ENCODE peak calls at places on chromosomes 16 and 17, in four cellular contexts. One of them, this sample, is unnamed.

GRCh38 chr17:67221062-67221998 is 23.7 kb downstream of the HELZ start:
- DNase-seq in GM12878: no peak
- DNase-seq in PC-3: peak; percentile 54
- DNase-seq in mammary epithelial cell: peak; percentile 44
- DNase-seq in this sample: no peak

GRCh38 chr16:53817117-53817516 is 113.2 kb downstream of the FTO start:
- DNase-seq in GM12878: no peak
- DNase-seq in PC-3: peak; percentile 72
- DNase-seq in mammary epithelial cell: peak; percentile 87
- DNase-seq in this sample: no peak

GRCh38 chr16:86497551-86498021 is 12.7 kb upstream of the FOXF1 start:
- DNase-seq in GM12878: no peak
- DNase-seq in PC-3: no peak
- DNase-seq in mammary epithelial cell: no peak
- DNase-seq in this sample: no peak

GRCh38 chr17:34716291-34716690 is 136.9 kb downstream of the TMEM132E start:
- DNase-seq in GM12878: no peak
- DNase-seq in PC-3: no peak
- DNase-seq in mammary epithelial cell: no peak
- DNase-seq in this sample: no peak

GRCh38 chr17:61399131-61400057 is at the start of gene TBX2:
- DNase-seq in GM12878: no peak
- DNase-seq in PC-3: peak; percentile 85
- DNase-seq in mammary epithelial cell: peak; percentile 63
- DNase-seq in this sample: peak; percentile 72

GRCh38 chr16:80804451-80805383 is at the start of gene CDYL2:
- DNase-seq in GM12878: no peak
- DNase-seq in PC-3: peak; percentile 57
- DNase-seq in mammary epithelial cell: no peak
- DNase-seq in this sample: peak; percentile 48

GRCh38 chr17:30244853-30245385 is 9.4 kb upstream of the SLC6A4 start:
- DNase-seq in GM12878: no peak
- DNase-seq in PC-3: peak; percentile 50
- DNase-seq in mammary epithelial cell: peak; percentile 68
- DNase-seq in this sample: no peak

GRCh38 chr17:83176956-83177583 is 97.7 kb downstream of the METRNL start:
- DNase-seq in GM12878: no peak
- DNase-seq in PC-3: no peak
- DNase-seq in mammary epithelial cell: no peak
- DNase-seq in this sample: no peak

GRCh38 chr17:15298176-15298575 is 33.0 kb upstream of the PMP22 start:
- DNase-seq in GM12878: no peak
- DNase-seq in PC-3: peak; percentile 67
- DNase-seq in mammary epithelial cell: peak; percentile 12
- DNase-seq in this sample: no peak

GRCh38 chr16:26161461-26162180 is 469.9 kb downstream of the HS3ST4 start:
- DNase-seq in GM12878: no peak
- DNase-seq in PC-3: no peak
- DNase-seq in mammary epithelial cell: no peak
- DNase-seq in this sample: no peak

GRCh38 chr16:77213542-77214108 is 14.4 kb downstream of the SYCE1L start:
- DNase-seq in GM12878: no peak
- DNase-seq in PC-3: peak; percentile 96
- DNase-seq in mammary epithelial cell: peak; percentile 96
- DNase-seq in this sample: no peak

GRCh38 chr16:53065436-53066165 is 10.8 kb downstream of the CHD9 start:
- DNase-seq in GM12878: no peak
- DNase-seq in PC-3: no peak
- DNase-seq in mammary epithelial cell: no peak
- DNase-seq in this sample: no peak

GRCh38 chr16:825298-826061 is 24.9 kb upstream of the GNG13 start:
- DNase-seq in GM12878: no peak
- DNase-seq in PC-3: no peak
- DNase-seq in mammary epithelial cell: no peak
- DNase-seq in this sample: no peak

GRCh38 chr17:81517339-81518112 is 4.9 kb upstream of the ACTG1 start:
- DNase-seq in GM12878: peak; percentile 82
- DNase-seq in PC-3: no peak
- DNase-seq in mammary epithelial cell: no peak
- DNase-seq in this sample: peak; percentile 5

GRCh38 chr17:75826561-75827290 is 17.5 kb downstream of the UNC13D start:
- DNase-seq in GM12878: no peak
- DNase-seq in PC-3: no peak
- DNase-seq in mammary epithelial cell: no peak
- DNase-seq in this sample: no peak

GRCh38 chr17:75829747-75830146 is 14.5 kb downstream of the UNC13D start:
- DNase-seq in GM12878: no peak
- DNase-seq in PC-3: no peak
- DNase-seq in mammary epithelial cell: no peak
- DNase-seq in this sample: no peak

GRCh38 chr17:75828741-75829140 is 15.5 kb downstream of the UNC13D start:
- DNase-seq in GM12878: no peak
- DNase-seq in PC-3: no peak
- DNase-seq in mammary epithelial cell: no peak
- DNase-seq in this sample: no peak

GRCh38 chr17:75827291-75828050 is 16.7 kb downstream of the UNC13D start:
- DNase-seq in GM12878: no peak
- DNase-seq in PC-3: peak; percentile 48
- DNase-seq in mammary epithelial cell: no peak
- DNase-seq in this sample: peak; percentile 44

DNA sequence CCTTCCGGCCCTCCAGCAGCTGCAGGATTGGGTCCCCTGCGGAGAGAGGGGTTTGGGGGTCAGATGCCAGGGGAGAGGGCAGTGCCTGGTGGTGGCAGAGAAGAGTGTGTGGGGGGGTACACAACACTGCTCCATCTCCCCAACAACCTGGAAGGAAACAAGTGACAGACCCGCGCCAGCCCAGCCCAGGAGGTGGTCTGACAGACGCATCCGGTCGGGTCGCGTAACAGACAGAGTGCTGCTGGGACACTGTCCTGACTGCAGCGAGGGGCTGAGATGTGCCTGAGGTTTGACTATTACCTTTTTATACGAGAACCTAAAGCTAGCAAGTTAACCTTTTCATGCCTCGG is 16.2 kb downstream of the UNC13D start:
- DNase-seq in GM12878: no peak
- DNase-seq in PC-3: no peak
- DNase-seq in mammary epithelial cell: no peak
- DNase-seq in this sample: no peak
- H3K9ac ChIP-seq in GM12878: no peak overlapping the region
- H3K9ac ChIP-seq in PC-3: no peak overlapping the region
- H3K9ac ChIP-seq in mammary epithelial cell: no peak overlapping the region
- H3K9ac ChIP-seq in this sample: peak overlapping the region; percentile 13

DNA sequence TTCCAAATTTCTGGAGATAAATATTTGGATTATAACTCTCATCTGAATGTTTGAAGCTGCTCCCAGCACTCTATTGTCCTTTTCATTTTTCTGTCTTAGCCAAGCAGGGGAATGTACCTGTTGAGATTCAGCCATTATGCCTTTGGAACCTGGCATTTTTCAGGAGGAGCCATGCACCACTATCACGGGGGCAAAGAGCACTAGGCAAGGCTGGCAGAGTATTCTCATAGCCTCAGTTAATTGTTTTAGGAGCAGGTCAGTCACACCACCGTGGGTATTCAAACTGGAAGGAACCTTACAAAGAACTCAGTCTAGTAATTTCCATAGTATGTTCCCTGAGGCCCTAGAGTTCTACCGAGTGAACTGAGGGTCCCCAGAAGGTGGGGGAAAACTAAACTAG is 348.9 kb downstream of the TMEM114 start:
- DNase-seq in GM12878: no peak
- DNase-seq in PC-3: no peak
- DNase-seq in mammary epithelial cell: no peak
- DNase-seq in this sample: no peak
- TF ChIP-seq CTCF in GM12878: no peak
- TF ChIP-seq CTCF in PC-3: no peak
- TF ChIP-seq CTCF in mammary epithelial cell: no peak
- TF ChIP-seq CTCF in this sample: no peak

GRCh38 chr17:48583708-48584582 is 5.8 kb upstream of the HOXB4 start:
- DNase-seq in GM12878: no peak
- DNase-seq in PC-3: no peak
- DNase-seq in mammary epithelial cell: no peak
- DNase-seq in this sample: no peak

GRCh38 chr17:48587276-48588073 is 2.6 kb downstream of the HOXB3 start:
- DNase-seq in GM12878: no peak
- DNase-seq in PC-3: no peak
- DNase-seq in mammary epithelial cell: no peak
- DNase-seq in this sample: no peak

GRCh38 chr17:48588519-48588918 is 1.5 kb downstream of the HOXB3 start:
- DNase-seq in GM12878: no peak
- DNase-seq in PC-3: no peak
- DNase-seq in mammary epithelial cell: no peak
- DNase-seq in this sample: no peak

GRCh38 chr17:48588074-48588415 is 2.0 kb downstream of the HOXB3 start:
- DNase-seq in GM12878: no peak
- DNase-seq in PC-3: no peak
- DNase-seq in mammary epithelial cell: no peak
- DNase-seq in this sample: no peak

DNA sequence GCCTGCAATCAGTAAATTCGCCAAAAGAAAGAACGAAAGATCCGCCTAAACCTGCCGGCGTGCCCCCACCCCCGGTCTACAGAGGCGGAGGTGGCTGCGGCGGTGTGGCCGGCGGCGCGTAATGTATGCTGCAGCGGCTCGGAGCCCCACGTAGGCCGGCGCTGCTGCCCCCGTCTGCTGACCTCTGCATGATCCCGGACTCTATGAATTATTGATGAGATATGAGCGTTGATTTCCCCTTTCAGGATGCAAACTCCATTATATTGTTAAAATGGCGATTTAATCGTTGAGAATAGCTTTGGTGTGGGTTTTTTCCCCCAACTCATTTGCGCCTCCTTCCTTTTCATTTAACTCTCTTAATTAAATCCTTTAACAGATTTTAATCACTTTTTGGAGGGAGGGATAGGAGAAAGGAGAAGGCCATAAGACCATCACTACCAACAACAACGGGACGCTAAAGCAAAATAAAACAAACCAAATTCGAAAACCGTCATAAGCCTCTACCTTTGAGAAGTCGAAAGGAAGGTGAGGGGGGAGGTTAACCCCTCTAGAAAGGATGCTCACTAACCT is 3.6 kb downstream of the HOXB3 start:
- DNase-seq in GM12878: no peak
- DNase-seq in PC-3: no peak
- DNase-seq in mammary epithelial cell: no peak
- DNase-seq in this sample: peak; percentile 14
- TF ChIP-seq EZH2 in GM12878: no peak
- TF ChIP-seq EZH2 in PC-3: no peak
- TF ChIP-seq EZH2 in mammary epithelial cell: no peak
- TF ChIP-seq EZH2 in this sample: no peak

DNA sequence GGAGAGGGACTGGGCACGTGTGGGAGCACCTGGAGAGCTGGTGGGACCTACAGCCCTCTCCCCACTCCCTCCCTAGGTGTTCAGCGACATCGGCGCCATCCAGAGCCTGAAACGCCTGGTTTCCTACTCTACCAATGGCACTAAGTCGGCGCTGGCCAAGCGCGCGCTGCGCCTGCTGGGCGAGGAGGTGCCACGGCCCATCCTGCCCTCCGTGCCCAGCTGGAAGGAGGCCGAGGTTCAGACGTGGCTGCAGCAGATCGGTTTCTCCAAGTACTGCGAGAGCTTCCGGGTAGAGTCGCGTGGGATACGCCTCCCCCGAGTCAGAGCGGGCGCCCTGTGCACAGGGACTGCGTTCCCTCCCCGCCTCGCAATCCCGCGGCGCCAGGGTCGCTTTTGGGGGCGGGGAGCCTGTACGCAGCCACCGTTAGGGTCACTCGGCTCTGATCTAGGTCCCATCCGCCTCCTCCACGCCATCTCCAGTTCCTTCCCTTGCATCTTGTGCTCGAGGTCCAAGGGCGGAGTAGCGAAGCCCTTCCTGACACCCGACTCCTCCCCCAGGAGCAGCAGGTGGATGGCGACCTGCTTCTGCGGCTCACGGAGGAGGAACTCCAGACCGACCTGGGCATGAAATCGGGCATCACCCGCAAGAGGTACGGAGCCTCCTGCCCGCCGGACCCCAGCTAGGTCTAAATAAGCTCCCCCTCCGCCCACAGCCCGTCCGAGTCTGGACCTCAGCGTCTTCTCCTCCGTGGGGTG is 13.0 kb downstream of the SARM1 start:
- DNase-seq in GM12878: no peak
- DNase-seq in PC-3: peak; percentile 66
- DNase-seq in mammary epithelial cell: no peak
- DNase-seq in this sample: peak; percentile 35
- H3K9ac ChIP-seq in GM12878: peak overlapping the region; percentile 58
- H3K9ac ChIP-seq in PC-3: peak overlapping the region; percentile 61
- H3K9ac ChIP-seq in mammary epithelial cell: no peak overlapping the region
- H3K9ac ChIP-seq in this sample: peak overlapping the region; percentile 47

DNA sequence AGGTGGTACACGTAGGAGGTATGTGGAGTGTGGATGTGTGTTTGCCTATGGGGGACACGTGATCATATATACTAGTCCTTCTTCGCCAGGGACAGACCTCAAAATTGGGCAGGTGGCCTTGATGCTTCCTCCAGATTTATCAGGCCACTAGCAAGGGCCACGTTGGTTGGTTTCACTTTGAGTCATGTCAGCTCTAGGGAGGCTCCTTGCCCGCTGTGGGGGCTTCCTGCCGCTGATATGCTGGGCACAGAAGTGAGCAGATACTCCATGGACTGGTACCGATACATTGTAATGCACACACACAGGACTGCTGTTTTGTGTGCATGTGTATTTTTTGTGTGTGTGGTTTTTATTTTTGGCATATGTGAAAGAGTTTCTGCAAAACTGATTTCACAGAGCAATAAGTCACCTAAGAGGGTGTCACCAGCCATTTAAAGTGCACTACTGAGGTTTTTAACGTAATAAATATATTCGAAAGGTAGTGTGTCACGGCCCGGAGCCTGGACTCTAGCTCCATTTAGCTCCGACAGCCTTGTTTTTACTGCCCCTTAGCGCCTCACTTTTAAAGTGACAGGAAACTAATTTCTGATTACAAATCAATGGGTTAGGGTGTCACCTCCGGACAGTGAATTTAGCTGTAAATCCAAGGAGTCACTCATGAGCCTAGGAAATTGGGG is 605.5 kb upstream of the SALL1 start:
- DNase-seq in GM12878: no peak
- DNase-seq in PC-3: no peak
- DNase-seq in mammary epithelial cell: no peak
- DNase-seq in this sample: peak; percentile 24
- TF ChIP-seq CTCF in GM12878: no peak
- TF ChIP-seq CTCF in PC-3: no peak
- TF ChIP-seq CTCF in mammary epithelial cell: no peak
- TF ChIP-seq CTCF in this sample: no peak